ENCODE peak calls at places on chromosomes 1 and 21, in four cellular contexts. F is foreskin fibroblast, K is H1, J is IMR-90. I is an unnamed sample.

GRCh38 chr21:22855581-22855980 is 1857.4 kb downstream of the NCAM2 start:
- DNase-seq in F (no peak), K (no peak), J (no peak), I (peak)

GRCh38 chr1:247332215-247332900 is 691 bp upstream of the ZNF496 start:
- DNase-seq in J (peak), K (peak), F (peak), I (no peak)

GRCh38 chr1:24657781-24658180 is 14.7 kb downstream of the SRRM1 start:
- DNase-seq in J (no peak), K (no peak), F (no peak), I (no peak)

GRCh38 chr1:202107801-202108731 is 14.7 kb upstream of the GPR37L1 start:
- DNase-seq in K (no peak), F (no peak), J (no peak), I (no peak)

GRCh38 chr1:3717041-3717714 is 35.1 kb upstream of the CCDC27 start:
- DNase-seq in K (no peak), J (no peak), F (no peak), I (no peak)

GRCh38 chr1:31412732-31413404 is at the start of gene SERINC2:
- DNase-seq in J (no peak), K (peak), F (no peak), I (no peak)

GRCh38 chr1:203306089-203306969 is 1.0 kb downstream of the BTG2 start:
- DNase-seq in K (no peak), J (peak), F (peak), I (peak)

GRCh38 chr21:35005825-35006224 is 43.3 kb downstream of the RUNX1 start:
- DNase-seq in K (no peak), F (no peak), J (no peak), I (no peak)

GRCh38 chr1:45122724-45123123 is 83.7 kb downstream of the ZSWIM5 start:
- DNase-seq in F (no peak), K (no peak), J (no peak), I (no peak)

GRCh38 chr1:151494741-151495281 is 16.4 kb upstream of the CGN start:
- DNase-seq in F (peak), K (no peak), J (peak), I (peak)

GRCh38 chr1:19160831-19161230 is 49.2 kb downstream of the UBR4 start:
- DNase-seq in K (no peak), F (no peak), J (no peak), I (no peak)

GRCh38 chr1:20443703-20444587 is 42.1 kb downstream of the CAMK2N1 start:
- DNase-seq in K (no peak), J (no peak), F (no peak), I (no peak)

GRCh38 chr1:66246371-66247262 is 287.3 kb upstream of the SGIP1 start:
- DNase-seq in K (no peak), F (no peak), J (no peak), I (no peak)

GRCh38 chr1:35554261-35555211 is 2.7 kb downstream of the KIAA0319L start:
- DNase-seq in J (no peak), F (no peak), K (no peak), I (no peak)

GRCh38 chr1:243407284-243408018 is 151.6 kb downstream of the SDCCAG8 start:
- DNase-seq in F (peak), J (peak), K (no peak), I (no peak)

GRCh38 chr1:77063118-77063517 is 156.1 kb downstream of the PIGK start:
- DNase-seq in F (no peak), J (no peak), K (no peak), I (no peak)

GRCh38 chr1:219938706-219939105 is 10.3 kb upstream of the SLC30A10 start:
- DNase-seq in K (no peak), J (peak), F (peak), I (peak)

GRCh38 chr1:28449904-28450303 is 55.9 kb upstream of the RCC1 start:
- DNase-seq in J (no peak), F (no peak), K (no peak), I (no peak)

GRCh38 chr1:240194120-240194519 is 102.4 kb downstream of the FMN2 start:
- DNase-seq in J (peak), F (peak), K (no peak), I (no peak)

GRCh38 chr1:40395211-40396175 is 22.0 kb downstream of the SMAP2 start:
- DNase-seq in J (no peak), K (no peak), F (no peak), I (no peak)

GRCh38 chr1:204128964-204129896 is 22.6 kb downstream of the ETNK2 start:
- DNase-seq in F (peak), J (peak), K (peak), I (no peak)

GRCh38 chr1:48619529-48619928 is 147.5 kb upstream of the SPATA6 start:
- DNase-seq in K (peak), F (no peak), J (peak), I (peak)

GRCh38 chr1:158199840-158200239 is 19.1 kb downstream of the CD1D start:
- DNase-seq in F (no peak), J (peak), K (no peak), I (no peak)

GRCh38 chr1:215405211-215405610 is 161.9 kb upstream of the KCTD3 start:
- DNase-seq in F (no peak), J (peak), K (no peak), I (no peak)

GRCh38 chr1:55718758-55719671 is 503.9 kb upstream of the USP24 start:
- DNase-seq in J (peak), K (no peak), F (peak), I (peak)

GRCh38 chr1:204350857-204351573 is 8.7 kb downstream of the PLEKHA6 start:
- DNase-seq in F (peak), K (peak), J (peak), I (no peak)

GRCh38 chr1:24018611-24019580 is 38.8 kb upstream of the SRSF10 start:
- DNase-seq in K (peak), F (peak), J (peak), I (peak)

GRCh38 chr1:203177471-203178039 is 1.9 kb upstream of the MYBPH start:
- DNase-seq in F (peak), K (no peak), J (peak), I (no peak)

GRCh38 chr1:43383449-43383848 is 6.2 kb downstream of the MED8 start:
- DNase-seq in K (no peak), F (no peak), J (no peak), I (no peak)

GRCh38 chr1:160664573-160665051 is 17.8 kb upstream of the SLAMF1 start:
- DNase-seq in J (no peak), K (no peak), F (no peak), I (no peak)

GRCh38 chr1:184574588-184574987 is 180.1 kb downstream of the EDEM3 start:
- DNase-seq in J (no peak), F (no peak), K (no peak), I (no peak)

GRCh38 chr21:33383056-33383888 is 19.9 kb upstream of the IFNGR2 start:
- DNase-seq in J (peak), K (no peak), F (peak), I (peak)

GRCh38 chr1:10899490-10900264 is 103.2 kb upstream of the CASZ1 start:
- DNase-seq in F (no peak), K (no peak), J (no peak), I (no peak)

GRCh38 chr1:112325504-112325903 is 70.5 kb upstream of the CTTNBP2NL start:
- DNase-seq in K (no peak), J (no peak), F (no peak), I (no peak)

GRCh38 chr1:195915826-195916225 is 692.4 kb downstream of the KCNT2 start:
- DNase-seq in F (no peak), K (no peak), J (no peak), I (no peak)

GRCh38 chr1:221664253-221664652 is 77.6 kb downstream of the DUSP10 start:
- DNase-seq in J (no peak), F (no peak), K (no peak), I (no peak)
- TF ChIP-seq CTCF in J (no peak), F (no peak), K (no peak), I (no peak)

GRCh38 chr1:9316080-9316444 is 23.4 kb downstream of the SPSB1 start:
- DNase-seq in J (no peak), K (no peak), F (no peak), I (no peak)
- H3K4me3 ChIP-seq in J (no peak), K (no peak), F (no peak), I (no peak)

DNA sequence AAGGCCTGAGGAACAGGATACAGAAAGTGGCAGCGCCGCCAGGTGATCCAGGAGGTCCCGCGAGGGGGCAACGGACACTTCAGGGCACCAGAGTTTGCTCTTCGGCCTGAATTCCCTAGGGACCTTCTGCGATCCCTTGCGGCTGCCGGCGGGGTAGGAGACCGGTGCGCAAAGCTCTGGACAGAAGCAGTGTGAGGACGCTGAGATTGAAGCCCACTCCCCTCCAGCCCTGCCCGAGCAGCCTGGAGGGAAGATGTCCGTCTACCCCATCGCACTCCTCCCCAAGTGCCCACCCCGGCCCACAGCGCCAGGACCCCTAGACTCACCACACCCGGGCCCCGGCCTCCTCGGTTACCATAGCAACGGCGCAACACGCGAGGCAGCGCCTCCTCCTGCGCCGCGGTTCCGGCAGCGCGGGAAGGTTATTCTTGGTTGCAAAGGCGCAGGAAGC is at the start of gene ANKRD45:
- DNase-seq in J (peak), K (peak), F (peak), I (no peak)
- TF ChIP-seq CTCF in J (no peak), K (peak), F (no peak), I (no peak)

GRCh38 chr1:237043846-237044636 is 2.1 kb downstream of the RYR2 start:
- DNase-seq in J (no peak), K (no peak), F (no peak), I (no peak)
- H3K4me3 ChIP-seq in J (no peak), K (peak), F (no peak), I (no peak)

DNA sequence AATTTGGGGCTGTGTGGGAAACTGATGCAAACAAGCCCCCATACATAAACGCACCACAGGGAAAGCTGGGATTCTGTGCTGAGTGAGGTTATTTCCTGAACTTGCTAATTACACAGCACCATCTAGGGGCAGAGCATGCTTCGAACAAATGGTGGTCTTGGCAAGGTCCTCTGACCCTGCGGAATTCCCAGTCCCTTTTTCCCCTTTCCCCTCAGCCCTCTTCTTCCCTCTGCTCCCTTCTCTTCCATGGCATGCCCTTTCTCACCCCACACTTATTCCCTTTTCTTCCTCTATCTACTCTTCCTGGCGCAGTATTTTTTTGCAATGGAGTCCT is 134.5 kb upstream of the VANGL1 start:
- DNase-seq in J (peak), K (no peak), F (no peak), I (peak)
- TF ChIP-seq CTCF in J (peak), K (peak), F (peak), I (peak)

DNA sequence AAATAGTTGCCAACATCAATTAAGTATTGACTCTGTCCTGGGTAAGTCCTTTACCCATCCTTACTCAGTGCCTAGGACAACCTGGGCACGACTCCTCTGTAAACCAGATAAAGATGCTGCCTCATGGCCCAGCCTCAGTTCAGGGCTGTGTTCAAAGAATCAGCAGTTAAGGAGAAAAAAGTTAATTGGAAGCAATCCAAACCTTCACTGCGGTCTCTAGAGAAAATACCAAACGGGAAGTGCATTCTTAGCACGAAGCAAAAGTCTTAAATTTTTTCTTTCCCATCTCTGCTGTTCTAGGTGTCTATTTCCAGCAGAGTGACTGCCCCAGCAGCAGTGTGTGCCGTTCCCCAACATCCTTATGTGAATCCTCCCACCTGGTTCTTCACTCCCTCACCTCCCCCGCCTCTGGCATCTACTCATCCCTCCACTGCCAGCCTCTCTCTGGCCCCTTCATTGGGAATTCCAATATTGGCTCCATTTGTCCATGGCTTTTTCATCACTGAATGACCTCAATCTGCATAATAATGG is 23.2 kb downstream of the KANK4 start:
- DNase-seq in F (no peak), K (no peak), J (peak), I (no peak)
- H3K4me3 ChIP-seq in F (no peak), K (no peak), J (no peak), I (no peak)

GRCh38 chr1:210570116-210570515 is 241.4 kb downstream of the HHAT start:
- DNase-seq in K (no peak), J (no peak), F (no peak), I (no peak)
- TF ChIP-seq CTCF in K (no peak), J (no peak), F (no peak), I (no peak)

DNA sequence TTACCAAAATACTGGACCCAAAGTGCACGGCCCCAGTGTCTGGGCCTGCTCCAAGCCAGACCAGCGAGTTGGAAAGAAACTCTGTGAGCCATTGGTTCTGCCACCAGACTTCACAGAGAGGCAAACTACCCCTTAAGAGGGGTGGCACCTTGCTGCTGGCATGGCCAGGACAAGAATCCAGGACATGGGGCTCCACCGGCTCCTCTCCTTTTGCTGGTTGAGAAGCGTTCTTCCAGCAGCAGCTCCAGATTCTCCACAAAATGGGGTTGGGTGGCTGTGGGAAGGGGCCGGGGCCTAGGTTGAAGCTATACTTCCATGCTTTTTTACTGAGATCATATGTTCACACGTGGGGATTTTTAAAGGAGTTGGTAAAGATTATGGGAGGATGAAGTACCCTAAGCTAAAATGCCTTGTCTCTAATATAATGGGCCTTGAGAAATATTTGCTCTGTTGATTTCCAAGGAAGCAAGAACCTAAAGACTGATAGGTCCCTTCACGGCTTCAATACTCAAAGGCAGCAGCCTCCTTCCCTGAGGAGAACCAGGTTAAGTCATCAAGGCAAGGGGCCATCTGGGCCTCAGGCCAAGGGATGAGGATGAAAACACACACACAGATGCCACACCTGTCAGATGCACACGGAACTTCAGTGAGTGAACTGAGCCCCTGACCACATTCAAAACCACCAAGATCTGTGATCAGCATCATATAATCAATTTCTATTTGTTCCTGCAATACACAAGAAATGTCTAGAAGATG is 3.1 kb downstream of the C1orf198 start:
- DNase-seq in J (no peak), F (no peak), K (no peak), I (no peak)
- H3K4me3 ChIP-seq in J (no peak), F (peak), K (no peak), I (no peak)